ENCODE peak calls at places on chromosomes 6 and 20, in six cellular contexts. One of them, this sample, is unnamed.

GRCh38 chr20:17749979-17750721 is 50.4 kb downstream of the BANF2 start:
- DNase-seq in astrocyte of the spinal cord: peak; percentile 26
- DNase-seq in Panc1: no peak
- DNase-seq in stomach: peak; percentile 29
- DNase-seq in HFF-Myc: no peak
- DNase-seq in fibroblast of lung: peak; percentile 59
- DNase-seq in this sample: no peak

GRCh38 chr6:170067923-170068360 is 222.9 kb downstream of the DLL1 start:
- DNase-seq in Panc1: no peak
- DNase-seq in astrocyte of the spinal cord: no peak
- DNase-seq in HFF-Myc: no peak
- DNase-seq in stomach: peak; percentile 17
- DNase-seq in fibroblast of lung: no peak
- DNase-seq in this sample: no peak

GRCh38 chr6:170269873-170270541 is 20.9 kb downstream of the DLL1 start:
- DNase-seq in Panc1: no peak
- DNase-seq in stomach: no peak
- DNase-seq in HFF-Myc: no peak
- DNase-seq in astrocyte of the spinal cord: no peak
- DNase-seq in fibroblast of lung: no peak
- DNase-seq in this sample: no peak

GRCh38 chr6:70398783-70399730 is 14.3 kb upstream of the FAM135A start:
- DNase-seq in astrocyte of the spinal cord: peak; percentile 62
- DNase-seq in HFF-Myc: no peak
- DNase-seq in Panc1: peak; percentile 87
- DNase-seq in fibroblast of lung: peak; percentile 37
- DNase-seq in stomach: peak; percentile 72
- DNase-seq in this sample: peak; percentile 98

GRCh38 chr6:21220271-21220987 is 373.1 kb upstream of the SOX4 start:
- DNase-seq in stomach: peak; percentile 41
- DNase-seq in Panc1: no peak
- DNase-seq in astrocyte of the spinal cord: no peak
- DNase-seq in HFF-Myc: no peak
- DNase-seq in fibroblast of lung: no peak
- DNase-seq in this sample: no peak

GRCh38 chr20:60424267-60424904 is 466.2 kb downstream of the CDH26 start:
- DNase-seq in stomach: no peak
- DNase-seq in HFF-Myc: no peak
- DNase-seq in fibroblast of lung: no peak
- DNase-seq in astrocyte of the spinal cord: no peak
- DNase-seq in Panc1: no peak
- DNase-seq in this sample: no peak

GRCh38 chr6:165843568-165844113 is 180.6 kb upstream of the PDE10A start:
- DNase-seq in fibroblast of lung: no peak
- DNase-seq in HFF-Myc: no peak
- DNase-seq in stomach: no peak
- DNase-seq in astrocyte of the spinal cord: no peak
- DNase-seq in Panc1: no peak
- DNase-seq in this sample: no peak

GRCh38 chr6:149513915-149514314 is 29.1 kb upstream of the ZC3H12D start:
- DNase-seq in HFF-Myc: no peak
- DNase-seq in fibroblast of lung: no peak
- DNase-seq in astrocyte of the spinal cord: peak; percentile 7
- DNase-seq in stomach: no peak
- DNase-seq in Panc1: no peak
- DNase-seq in this sample: no peak

GRCh38 chr20:57544838-57545564 is 15.9 kb upstream of the PCK1 start:
- DNase-seq in HFF-Myc: no peak
- DNase-seq in stomach: no peak
- DNase-seq in astrocyte of the spinal cord: no peak
- DNase-seq in fibroblast of lung: no peak
- DNase-seq in Panc1: no peak
- DNase-seq in this sample: no peak

GRCh38 chr6:3363296-3364025 is 93.4 kb downstream of the SLC22A23 start:
- DNase-seq in stomach: peak; percentile 93
- DNase-seq in Panc1: no peak
- DNase-seq in HFF-Myc: no peak
- DNase-seq in astrocyte of the spinal cord: no peak
- DNase-seq in fibroblast of lung: no peak
- DNase-seq in this sample: no peak

GRCh38 chr6:51472745-51473483 is 614.5 kb downstream of the PKHD1 start:
- DNase-seq in astrocyte of the spinal cord: no peak
- DNase-seq in HFF-Myc: no peak
- DNase-seq in Panc1: no peak
- DNase-seq in fibroblast of lung: no peak
- DNase-seq in stomach: no peak
- DNase-seq in this sample: peak; percentile 13

GRCh38 chr6:2264932-2265331 is 19.5 kb upstream of the GMDS start:
- DNase-seq in astrocyte of the spinal cord: no peak
- DNase-seq in stomach: no peak
- DNase-seq in fibroblast of lung: peak; percentile 27
- DNase-seq in HFF-Myc: no peak
- DNase-seq in Panc1: no peak
- DNase-seq in this sample: peak; percentile 37

GRCh38 chr20:43040427-43040826 is 149.3 kb downstream of the PTPRT start:
- DNase-seq in astrocyte of the spinal cord: no peak
- DNase-seq in fibroblast of lung: no peak
- DNase-seq in HFF-Myc: no peak
- DNase-seq in stomach: no peak
- DNase-seq in Panc1: no peak
- DNase-seq in this sample: no peak

GRCh38 chr6:21664263-21665081 is 70.9 kb downstream of the SOX4 start:
- DNase-seq in HFF-Myc: no peak
- DNase-seq in fibroblast of lung: no peak
- DNase-seq in astrocyte of the spinal cord: peak; percentile 27
- DNase-seq in stomach: no peak
- DNase-seq in Panc1: no peak
- DNase-seq in this sample: no peak

GRCh38 chr20:39264506-39265172 is 302.5 kb downstream of the DHX35 start:
- DNase-seq in fibroblast of lung: peak; percentile 74
- DNase-seq in Panc1: peak; percentile 52
- DNase-seq in stomach: peak; percentile 62
- DNase-seq in astrocyte of the spinal cord: peak; percentile 67
- DNase-seq in HFF-Myc: peak; percentile 52
- DNase-seq in this sample: peak; percentile 48

GRCh38 chr20:8568068-8568467 is 436.0 kb downstream of the PLCB1 start:
- DNase-seq in fibroblast of lung: peak; percentile 34
- DNase-seq in stomach: no peak
- DNase-seq in astrocyte of the spinal cord: no peak
- DNase-seq in Panc1: no peak
- DNase-seq in HFF-Myc: no peak
- DNase-seq in this sample: no peak

GRCh38 chr6:139909992-139910391 is 535.5 kb upstream of the CITED2 start:
- DNase-seq in fibroblast of lung: no peak
- DNase-seq in HFF-Myc: no peak
- DNase-seq in stomach: no peak
- DNase-seq in astrocyte of the spinal cord: no peak
- DNase-seq in Panc1: no peak
- DNase-seq in this sample: no peak

GRCh38 chr6:155872961-155873360 is 417.3 kb upstream of the NOX3 start:
- DNase-seq in astrocyte of the spinal cord: no peak
- DNase-seq in HFF-Myc: no peak
- DNase-seq in stomach: no peak
- DNase-seq in fibroblast of lung: no peak
- DNase-seq in Panc1: no peak
- DNase-seq in this sample: no peak

GRCh38 chr20:17225891-17226409 is 890 bp upstream of the PCSK2 start:
- DNase-seq in fibroblast of lung: no peak
- DNase-seq in Panc1: no peak
- DNase-seq in stomach: no peak
- DNase-seq in HFF-Myc: no peak
- DNase-seq in astrocyte of the spinal cord: no peak
- DNase-seq in this sample: no peak

GRCh38 chr20:46253391-46253790 is 54.9 kb downstream of the CDH22 start:
- DNase-seq in fibroblast of lung: no peak
- DNase-seq in astrocyte of the spinal cord: no peak
- DNase-seq in Panc1: no peak
- DNase-seq in stomach: peak; percentile 30
- DNase-seq in HFF-Myc: no peak
- DNase-seq in this sample: no peak

GRCh38 chr20:845226-845868 is 11.8 kb downstream of the FAM110A start:
- DNase-seq in astrocyte of the spinal cord: no peak
- DNase-seq in Panc1: no peak
- DNase-seq in stomach: no peak
- DNase-seq in HFF-Myc: no peak
- DNase-seq in fibroblast of lung: no peak
- DNase-seq in this sample: no peak

GRCh38 chr6:4384638-4385036 is 249.3 kb upstream of the ECI2 start:
- DNase-seq in fibroblast of lung: no peak
- DNase-seq in stomach: no peak
- DNase-seq in HFF-Myc: no peak
- DNase-seq in Panc1: no peak
- DNase-seq in astrocyte of the spinal cord: no peak
- DNase-seq in this sample: no peak
- TF ChIP-seq CTCF in fibroblast of lung: no peak
- TF ChIP-seq CTCF in stomach: no peak
- TF ChIP-seq CTCF in HFF-Myc: no peak
- TF ChIP-seq CTCF in Panc1: no peak
- TF ChIP-seq CTCF in astrocyte of the spinal cord: no peak
- TF ChIP-seq CTCF in this sample: no peak

GRCh38 chr6:29547573-29547972 is 12.0 kb downstream of the UBD start:
- DNase-seq in Panc1: no peak
- DNase-seq in HFF-Myc: no peak
- DNase-seq in fibroblast of lung: no peak
- DNase-seq in stomach: no peak
- DNase-seq in astrocyte of the spinal cord: no peak
- DNase-seq in this sample: no peak

GRCh38 chr6:29553268-29554057 is 6.1 kb downstream of the UBD start:
- DNase-seq in fibroblast of lung: peak; percentile 57
- DNase-seq in astrocyte of the spinal cord: peak; percentile 13
- DNase-seq in Panc1: no peak
- DNase-seq in stomach: peak; percentile 45
- DNase-seq in HFF-Myc: peak; percentile 11
- DNase-seq in this sample: no peak

GRCh38 chr6:29554764-29555163 is 4.8 kb downstream of the UBD start:
- DNase-seq in Panc1: no peak
- DNase-seq in astrocyte of the spinal cord: no peak
- DNase-seq in stomach: no peak
- DNase-seq in fibroblast of lung: no peak
- DNase-seq in HFF-Myc: no peak
- DNase-seq in this sample: no peak

GRCh38 chr6:29557320-29557719 is 2.2 kb downstream of the UBD start:
- DNase-seq in fibroblast of lung: no peak
- DNase-seq in stomach: no peak
- DNase-seq in Panc1: no peak
- DNase-seq in HFF-Myc: no peak
- DNase-seq in astrocyte of the spinal cord: no peak
- DNase-seq in this sample: no peak

GRCh38 chr6:29552512-29553051 is 7.0 kb downstream of the UBD start:
- DNase-seq in HFF-Myc: peak; percentile 46
- DNase-seq in stomach: no peak
- DNase-seq in Panc1: no peak
- DNase-seq in fibroblast of lung: peak; percentile 81
- DNase-seq in astrocyte of the spinal cord: peak; percentile 61
- DNase-seq in this sample: peak; percentile 30
- H3K4me3 ChIP-seq in HFF-Myc: no peak overlapping the region
- H3K4me3 ChIP-seq in stomach: peak overlapping the region; percentile 42
- H3K4me3 ChIP-seq in Panc1: no peak overlapping the region
- H3K4me3 ChIP-seq in fibroblast of lung: no peak overlapping the region
- H3K4me3 ChIP-seq in astrocyte of the spinal cord: no peak overlapping the region
- H3K4me3 ChIP-seq in this sample: no peak overlapping the region

GRCh38 chr6:33967966-33968724 is 164.3 kb upstream of the MLN start:
- DNase-seq in stomach: no peak
- DNase-seq in Panc1: no peak
- DNase-seq in fibroblast of lung: no peak
- DNase-seq in astrocyte of the spinal cord: no peak
- DNase-seq in HFF-Myc: no peak
- DNase-seq in this sample: no peak
- TF ChIP-seq CTCF in stomach: no peak
- TF ChIP-seq CTCF in Panc1: peak; percentile 74
- TF ChIP-seq CTCF in fibroblast of lung: no peak
- TF ChIP-seq CTCF in astrocyte of the spinal cord: peak; percentile 25
- TF ChIP-seq CTCF in HFF-Myc: peak; percentile 40
- TF ChIP-seq CTCF in this sample: peak; percentile 25

DNA sequence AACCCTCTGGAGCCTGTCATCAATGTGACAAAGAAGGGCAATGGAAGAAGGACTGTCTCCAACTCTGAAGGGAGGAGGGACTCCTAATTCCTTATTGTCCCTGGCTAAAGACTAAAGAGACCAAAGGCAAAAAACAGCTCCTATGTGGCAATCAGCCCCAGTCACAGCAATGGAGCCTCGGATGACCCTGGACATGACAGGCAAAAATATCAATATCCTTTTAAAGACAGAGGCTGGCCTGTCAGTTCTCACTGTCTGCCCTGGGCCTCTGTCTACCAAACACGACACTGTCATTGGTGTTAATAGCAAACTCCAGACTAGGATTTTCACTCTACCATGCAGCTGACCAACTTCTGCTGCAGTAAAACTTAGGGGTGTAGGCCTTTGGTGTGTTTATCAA is 38.0 kb upstream of the POU5F1 start:
- DNase-seq in Panc1: no peak
- DNase-seq in stomach: no peak
- DNase-seq in astrocyte of the spinal cord: no peak
- DNase-seq in HFF-Myc: no peak
- DNase-seq in fibroblast of lung: no peak
- DNase-seq in this sample: no peak
- H3K4me3 ChIP-seq in Panc1: no peak overlapping the region
- H3K4me3 ChIP-seq in stomach: no peak overlapping the region
- H3K4me3 ChIP-seq in astrocyte of the spinal cord: no peak overlapping the region
- H3K4me3 ChIP-seq in HFF-Myc: no peak overlapping the region
- H3K4me3 ChIP-seq in fibroblast of lung: no peak overlapping the region
- H3K4me3 ChIP-seq in this sample: no peak overlapping the region

DNA sequence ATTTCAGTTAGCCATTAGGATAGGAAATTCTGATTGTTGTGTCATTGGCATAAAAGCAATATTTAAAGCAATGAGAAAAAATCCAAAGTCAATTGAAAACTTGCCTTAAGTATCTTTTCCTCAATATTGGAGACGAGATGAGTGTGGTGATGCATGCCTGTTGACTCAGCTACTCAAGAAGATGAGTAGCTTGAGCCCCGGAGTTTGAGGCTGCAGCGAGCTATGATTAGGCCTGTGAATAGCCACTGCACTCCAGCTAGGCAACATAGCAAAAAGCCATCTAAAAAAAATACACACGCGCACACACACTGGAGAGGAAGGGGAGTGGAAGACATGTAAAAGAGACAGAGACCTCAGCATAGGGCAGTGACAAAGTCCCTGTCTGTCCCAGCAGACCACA is 9.7 kb upstream of the MARCKS start:
- DNase-seq in astrocyte of the spinal cord: no peak
- DNase-seq in fibroblast of lung: no peak
- DNase-seq in HFF-Myc: no peak
- DNase-seq in stomach: no peak
- DNase-seq in Panc1: no peak
- DNase-seq in this sample: no peak
- TF ChIP-seq CTCF in astrocyte of the spinal cord: no peak
- TF ChIP-seq CTCF in fibroblast of lung: no peak
- TF ChIP-seq CTCF in HFF-Myc: no peak
- TF ChIP-seq CTCF in stomach: no peak
- TF ChIP-seq CTCF in Panc1: no peak
- TF ChIP-seq CTCF in this sample: no peak

GRCh38 chr20:23062632-23063031 is 13.2 kb upstream of the THBD start:
- DNase-seq in fibroblast of lung: no peak
- DNase-seq in Panc1: no peak
- DNase-seq in HFF-Myc: no peak
- DNase-seq in stomach: no peak
- DNase-seq in astrocyte of the spinal cord: no peak
- DNase-seq in this sample: no peak
- H3K4me3 ChIP-seq in fibroblast of lung: no peak overlapping the region
- H3K4me3 ChIP-seq in Panc1: no peak overlapping the region
- H3K4me3 ChIP-seq in HFF-Myc: no peak overlapping the region
- H3K4me3 ChIP-seq in stomach: no peak overlapping the region
- H3K4me3 ChIP-seq in astrocyte of the spinal cord: no peak overlapping the region
- H3K4me3 ChIP-seq in this sample: no peak overlapping the region

This sample was measured in epithelial cell of proximal tubule.